ENCODE peak calls at places on chromosome 11, in seven cellular contexts. One of them, this sample, is unnamed.

GRCh38 chr11:102666331-102666957 is 39.1 kb downstream of the MMP27 start:
- DNase-seq in K562: peak; percentile 58
- DNase-seq in psoas muscle: no peak
- DNase-seq in body of pancreas: peak; percentile 43
- DNase-seq in upper lobe of right lung: no peak
- DNase-seq in cardiac muscle cell: peak; percentile 67
- DNase-seq in heart right ventricle: no peak
- DNase-seq in this sample: no peak

GRCh38 chr11:114150671-114151070 is 91.2 kb downstream of the ZBTB16 start:
- DNase-seq in K562: peak; percentile 39
- DNase-seq in psoas muscle: peak; percentile 28
- DNase-seq in body of pancreas: peak; percentile 58
- DNase-seq in upper lobe of right lung: no peak
- DNase-seq in cardiac muscle cell: no peak
- DNase-seq in heart right ventricle: no peak
- DNase-seq in this sample: no peak

GRCh38 chr11:27902981-27903624 is 202.8 kb upstream of the BDNF start:
- DNase-seq in K562: no peak
- DNase-seq in psoas muscle: no peak
- DNase-seq in body of pancreas: no peak
- DNase-seq in upper lobe of right lung: no peak
- DNase-seq in cardiac muscle cell: peak; percentile 27
- DNase-seq in heart right ventricle: no peak
- DNase-seq in this sample: no peak

GRCh38 chr11:606245-606644 is 9.5 kb downstream of the IRF7 start:
- DNase-seq in K562: no peak
- DNase-seq in psoas muscle: no peak
- DNase-seq in body of pancreas: peak; percentile 66
- DNase-seq in upper lobe of right lung: peak; percentile 88
- DNase-seq in cardiac muscle cell: peak; percentile 76
- DNase-seq in heart right ventricle: peak; percentile 78
- DNase-seq in this sample: peak; percentile 68

GRCh38 chr11:59206635-59207034 is 6.1 kb downstream of the MPEG1 start:
- DNase-seq in K562: peak; percentile 32
- DNase-seq in psoas muscle: no peak
- DNase-seq in body of pancreas: peak; percentile 60
- DNase-seq in upper lobe of right lung: no peak
- DNase-seq in cardiac muscle cell: peak; percentile 50
- DNase-seq in heart right ventricle: no peak
- DNase-seq in this sample: peak; percentile 57

GRCh38 chr11:94706211-94706610 is 61.9 kb upstream of the AMOTL1 start:
- DNase-seq in K562: no peak
- DNase-seq in psoas muscle: peak; percentile 64
- DNase-seq in body of pancreas: peak; percentile 8
- DNase-seq in upper lobe of right lung: no peak
- DNase-seq in cardiac muscle cell: no peak
- DNase-seq in heart right ventricle: no peak
- DNase-seq in this sample: no peak

GRCh38 chr11:34773211-34773610 is 143.0 kb downstream of the APIP start:
- DNase-seq in K562: no peak
- DNase-seq in psoas muscle: no peak
- DNase-seq in body of pancreas: no peak
- DNase-seq in upper lobe of right lung: no peak
- DNase-seq in cardiac muscle cell: no peak
- DNase-seq in heart right ventricle: no peak
- DNase-seq in this sample: no peak

GRCh38 chr11:93729129-93729616 is 12.1 kb downstream of the TAF1D start:
- DNase-seq in K562: no peak
- DNase-seq in psoas muscle: no peak
- DNase-seq in body of pancreas: no peak
- DNase-seq in upper lobe of right lung: no peak
- DNase-seq in cardiac muscle cell: no peak
- DNase-seq in heart right ventricle: no peak
- DNase-seq in this sample: no peak

GRCh38 chr11:125724125-125724524 is 22.0 kb upstream of the PATE1 start:
- DNase-seq in K562: no peak
- DNase-seq in psoas muscle: no peak
- DNase-seq in body of pancreas: no peak
- DNase-seq in upper lobe of right lung: no peak
- DNase-seq in cardiac muscle cell: peak; percentile 65
- DNase-seq in heart right ventricle: no peak
- DNase-seq in this sample: no peak

DNA sequence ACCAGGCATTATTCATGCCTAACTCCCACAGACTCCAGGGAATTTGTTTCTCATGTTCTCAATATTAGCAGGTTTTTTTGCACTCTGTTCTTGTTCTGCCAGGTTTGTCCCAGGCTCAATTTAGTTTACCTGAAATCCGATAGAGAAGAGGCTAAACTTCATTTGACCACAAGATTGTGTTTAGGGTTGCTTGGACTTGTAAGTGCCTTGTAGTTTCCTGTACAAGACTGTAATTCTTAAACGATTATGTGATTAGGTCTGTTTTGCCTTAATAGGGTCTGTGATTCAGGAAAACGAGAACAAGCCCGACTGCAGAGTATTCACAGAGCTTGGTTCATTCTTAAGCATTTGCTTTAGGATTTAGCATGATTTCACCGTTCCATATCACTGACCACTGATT is 1.8 kb downstream of the PRSS23 start:
- DNase-seq in K562: no peak
- DNase-seq in psoas muscle: no peak
- DNase-seq in body of pancreas: no peak
- DNase-seq in upper lobe of right lung: no peak
- DNase-seq in cardiac muscle cell: no peak
- DNase-seq in heart right ventricle: no peak
- DNase-seq in this sample: no peak
- H3K27ac ChIP-seq in K562: no peak overlapping the region
- H3K27ac ChIP-seq in psoas muscle: no peak overlapping the region
- H3K27ac ChIP-seq in body of pancreas: no peak overlapping the region
- H3K27ac ChIP-seq in upper lobe of right lung: peak overlapping the region; percentile 73
- H3K27ac ChIP-seq in cardiac muscle cell: no peak overlapping the region
- H3K27ac ChIP-seq in heart right ventricle: no peak overlapping the region
- H3K27ac ChIP-seq in this sample: peak overlapping the region; percentile 11

DNA sequence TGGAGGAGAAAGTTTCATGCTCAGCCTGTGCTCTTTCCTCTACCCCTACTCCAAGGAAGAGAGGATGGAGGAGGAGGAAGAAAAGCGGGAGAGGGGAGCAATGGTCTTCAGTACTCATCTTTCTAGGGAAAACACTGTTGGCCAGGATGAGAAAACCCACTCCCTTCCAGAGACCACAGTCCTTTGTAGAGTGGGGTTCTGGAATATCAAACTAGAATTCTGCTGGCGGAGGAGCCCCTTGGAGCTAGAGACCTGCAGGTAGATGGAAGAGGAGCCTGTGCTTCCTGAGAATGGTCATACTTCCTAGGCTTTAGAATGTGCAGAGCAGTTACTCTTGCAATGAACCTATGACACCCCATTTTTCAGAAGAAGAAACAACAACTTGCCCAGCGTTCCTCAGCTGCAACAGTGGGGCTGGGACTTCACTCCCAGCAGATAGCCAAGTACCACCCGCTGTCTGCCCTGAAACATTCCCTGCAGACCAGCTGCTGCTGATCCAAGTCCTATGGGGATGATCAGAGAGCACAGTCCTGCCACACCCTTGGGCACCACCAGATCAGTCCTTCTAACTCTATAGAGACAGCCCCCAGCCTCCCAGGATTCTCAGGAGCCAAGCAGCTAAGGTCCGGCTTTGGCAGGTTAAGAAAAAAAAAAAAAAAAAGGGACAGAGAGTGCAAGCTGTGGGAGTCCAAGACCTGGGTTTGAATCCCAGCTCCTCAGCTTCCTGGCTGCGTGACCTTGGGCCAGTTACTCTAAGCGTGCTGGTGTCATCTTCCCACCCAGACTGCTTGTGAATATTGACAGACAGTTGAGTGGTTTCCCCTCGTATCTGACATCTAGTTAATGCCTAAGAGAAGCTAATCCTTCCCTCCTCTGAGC is 664 bp downstream of the PTGDR2 start:
- DNase-seq in K562: no peak
- DNase-seq in psoas muscle: peak; percentile 23
- DNase-seq in body of pancreas: no peak
- DNase-seq in upper lobe of right lung: no peak
- DNase-seq in cardiac muscle cell: no peak
- DNase-seq in heart right ventricle: no peak
- DNase-seq in this sample: no peak
- H3K4me3 ChIP-seq in K562: peak overlapping the region; percentile 10
- H3K4me3 ChIP-seq in psoas muscle: peak overlapping the region; percentile 34
- H3K4me3 ChIP-seq in body of pancreas: no peak overlapping the region
- H3K4me3 ChIP-seq in upper lobe of right lung: no peak overlapping the region
- H3K4me3 ChIP-seq in cardiac muscle cell: no peak overlapping the region
- H3K4me3 ChIP-seq in heart right ventricle: peak overlapping the region; percentile 27
- H3K4me3 ChIP-seq in this sample: no peak overlapping the region

DNA sequence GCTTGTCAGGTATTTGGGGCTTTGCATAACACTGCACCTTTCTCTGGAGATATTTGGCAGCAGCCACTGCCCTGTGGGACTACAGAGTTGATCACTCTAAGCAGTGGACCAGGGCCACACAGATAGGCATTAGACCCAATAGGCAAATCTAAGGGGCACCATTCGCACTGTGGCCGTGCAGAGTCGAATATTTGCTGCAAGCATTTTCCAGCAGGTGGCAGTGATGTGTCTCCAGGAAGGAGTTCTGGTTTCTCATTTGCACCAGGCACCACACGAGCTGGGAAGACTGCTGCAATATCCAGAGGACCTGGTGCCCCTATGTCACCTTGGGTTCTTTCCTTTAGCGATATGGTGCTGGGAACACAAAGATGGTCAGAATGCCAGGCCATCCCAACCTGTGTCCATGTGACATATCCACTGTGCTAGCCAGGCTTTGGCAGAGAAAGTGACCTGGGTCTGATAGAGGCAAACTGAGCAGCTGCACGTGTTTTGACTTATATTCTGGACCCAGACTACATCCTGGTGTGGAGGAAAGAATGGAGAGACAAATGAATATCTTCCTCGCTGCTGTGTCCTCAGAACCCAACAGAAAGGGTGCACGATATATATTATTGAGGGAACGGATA is 318.7 kb downstream of the BUD13 start:
- DNase-seq in K562: peak; percentile 14
- DNase-seq in psoas muscle: no peak
- DNase-seq in body of pancreas: peak; percentile 45
- DNase-seq in upper lobe of right lung: no peak
- DNase-seq in cardiac muscle cell: peak; percentile 51
- DNase-seq in heart right ventricle: no peak
- DNase-seq in this sample: peak; percentile 50
- TF ChIP-seq CTCF in K562: peak; percentile 58
- TF ChIP-seq CTCF in psoas muscle: peak; percentile 58
- TF ChIP-seq CTCF in body of pancreas: peak; percentile 43
- TF ChIP-seq CTCF in upper lobe of right lung: peak; percentile 55
- TF ChIP-seq CTCF in cardiac muscle cell: peak; percentile 67
- TF ChIP-seq CTCF in heart right ventricle: peak; percentile 56
- TF ChIP-seq CTCF in this sample: peak; percentile 65

GRCh38 chr11:1693327-1694063 is 3.5 kb upstream of the KRTAP5-6 start:
- DNase-seq in K562: peak; percentile 88
- DNase-seq in psoas muscle: peak; percentile 88
- DNase-seq in body of pancreas: peak; percentile 79
- DNase-seq in upper lobe of right lung: peak; percentile 90
- DNase-seq in cardiac muscle cell: peak; percentile 81
- DNase-seq in heart right ventricle: peak; percentile 86
- DNase-seq in this sample: peak; percentile 83
- H3K27ac ChIP-seq in K562: no peak overlapping the region
- H3K27ac ChIP-seq in psoas muscle: no peak overlapping the region
- H3K27ac ChIP-seq in body of pancreas: no peak overlapping the region
- H3K27ac ChIP-seq in upper lobe of right lung: no peak overlapping the region
- H3K27ac ChIP-seq in cardiac muscle cell: peak overlapping the region; percentile 39
- H3K27ac ChIP-seq in heart right ventricle: peak overlapping the region; percentile 77
- H3K27ac ChIP-seq in this sample: peak overlapping the region; percentile 44

DNA sequence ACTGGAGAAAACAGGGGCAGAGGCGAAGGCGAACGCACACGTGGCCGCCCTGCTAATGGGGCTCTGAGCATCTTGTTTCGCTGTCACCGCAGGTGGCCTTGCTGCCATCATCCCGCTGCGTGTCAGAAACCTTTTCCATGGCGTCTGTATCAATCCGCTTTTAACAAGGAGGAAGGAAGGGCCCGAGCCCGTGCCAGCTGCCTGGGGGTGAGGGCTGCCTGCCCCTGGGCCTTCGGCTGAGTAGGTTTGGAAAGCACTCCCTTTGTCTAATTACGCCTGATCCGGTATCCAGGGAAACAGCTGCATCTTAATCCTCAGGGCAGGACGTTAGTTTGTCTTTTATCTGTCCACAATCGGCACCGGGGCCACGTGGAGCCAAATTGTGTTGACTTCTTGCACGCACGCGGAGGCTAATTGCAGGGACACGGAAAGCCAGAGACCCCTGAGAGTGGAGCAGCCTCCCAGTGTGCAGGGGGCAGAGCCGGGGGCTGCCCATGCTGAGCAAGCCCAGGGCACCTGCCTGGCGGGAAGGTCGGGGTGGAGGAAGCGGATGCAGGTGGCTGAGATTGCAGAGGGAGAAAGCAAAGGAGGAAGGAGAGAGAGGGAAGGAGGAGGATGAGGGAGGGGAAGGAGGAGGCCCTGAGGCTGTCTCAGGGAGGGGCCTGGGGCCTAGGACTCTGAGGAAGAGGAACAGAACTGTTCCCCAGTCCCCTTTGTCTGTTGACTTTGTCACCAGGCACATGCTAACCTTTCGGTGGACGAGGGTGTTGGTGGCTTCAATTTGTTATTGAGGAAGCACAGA is 19.3 kb upstream of the TH start:
- DNase-seq in K562: no peak
- DNase-seq in psoas muscle: no peak
- DNase-seq in body of pancreas: no peak
- DNase-seq in upper lobe of right lung: no peak
- DNase-seq in cardiac muscle cell: no peak
- DNase-seq in heart right ventricle: no peak
- DNase-seq in this sample: no peak
- H3K4me3 ChIP-seq in K562: no peak overlapping the region
- H3K4me3 ChIP-seq in psoas muscle: no peak overlapping the region
- H3K4me3 ChIP-seq in body of pancreas: no peak overlapping the region
- H3K4me3 ChIP-seq in upper lobe of right lung: no peak overlapping the region
- H3K4me3 ChIP-seq in cardiac muscle cell: no peak overlapping the region
- H3K4me3 ChIP-seq in heart right ventricle: no peak overlapping the region
- H3K4me3 ChIP-seq in this sample: no peak overlapping the region

This sample was measured in dorsolateral prefrontal cortex.